ENCODE peak calls at places on chromosomes 16 and 17, in seven cellular contexts. J is upper lobe of right lung; X is endodermal cell; Q is cardiac muscle cell; O is H7; S is CD4-positive, CD25-positive, alpha-beta regulatory T cell; T is colonic mucosa. L is an unnamed sample.

GRCh38 chr16:48687421-48688038 is 77.5 kb upstream of the N4BP1 start:
- DNase-seq in J (no peak), X (peak; percentile 80), Q (peak; percentile 82), O (peak; percentile 59), S (peak; percentile 2), T (peak; percentile 42), L (peak; percentile 50)

GRCh38 chr17:38676706-38677504 is 2.1 kb upstream of the EPOP start:
- DNase-seq in J (peak; percentile 87), X (peak; percentile 99), Q (peak; percentile 86), O (peak; percentile 90), S (peak; percentile 76), T (peak; percentile 89), L (peak; percentile 64)

GRCh38 chr17:5555254-5555653 is 29.1 kb downstream of the NLRP1 start:
- DNase-seq in J (no peak), X (no peak), Q (no peak), O (no peak), S (no peak), T (no peak), L (no peak)

GRCh38 chr17:77696151-77696719 is 262.3 kb upstream of the TNRC6C start:
- DNase-seq in J (peak; percentile 6), X (peak; percentile 79), Q (peak; percentile 30), O (peak; percentile 82), S (no peak), T (no peak), L (no peak)

GRCh38 chr17:41271858-41272257 is 3.6 kb upstream of the KRTAP9-7 start:
- DNase-seq in J (no peak), X (no peak), Q (no peak), O (no peak), S (no peak), T (no peak), L (no peak)

GRCh38 chr17:78797213-78797612 is 15.1 kb upstream of the CYTH1 start:
- DNase-seq in J (no peak), X (no peak), Q (no peak), O (no peak), S (no peak), T (no peak), L (no peak)

GRCh38 chr17:72392056-72393010 is 271.5 kb downstream of the SOX9 start:
- DNase-seq in J (no peak), X (no peak), Q (no peak), O (no peak), S (no peak), T (no peak), L (no peak)

GRCh38 chr16:58127634-58128033 is 1.5 kb downstream of the CFAP20 start:
- DNase-seq in J (no peak), X (no peak), Q (no peak), O (no peak), S (no peak), T (no peak), L (no peak)

GRCh38 chr17:20263595-20263994 is 203.7 kb downstream of the LGALS9B start:
- DNase-seq in J (no peak), X (no peak), Q (no peak), O (peak; percentile 47), S (no peak), T (no peak), L (peak; percentile 11)

GRCh38 chr16:2483160-2483559 is 8.2 kb downstream of the TBC1D24 start:
- DNase-seq in J (no peak), X (no peak), Q (no peak), O (no peak), S (no peak), T (no peak), L (no peak)

GRCh38 chr16:85308585-85309540 is 196.6 kb upstream of the CIBAR2 start:
- DNase-seq in J (no peak), X (no peak), Q (no peak), O (no peak), S (no peak), T (no peak), L (no peak)

GRCh38 chr17:79850571-79851460 is 11.6 kb upstream of the CBX4 start:
- DNase-seq in J (no peak), X (peak; percentile 70), Q (no peak), O (no peak), S (no peak), T (no peak), L (no peak)

GRCh38 chr17:30380643-30381419 is 2.1 kb downstream of the CPD start:
- DNase-seq in J (no peak), X (no peak), Q (no peak), O (no peak), S (no peak), T (no peak), L (no peak)

GRCh38 chr16:8867483-8868271 is 1.1 kb downstream of the CARHSP1 start:
- DNase-seq in J (no peak), X (peak; percentile 76), Q (peak; percentile 39), O (peak; percentile 75), S (peak; percentile 34), T (peak; percentile 89), L (no peak)

GRCh38 chr17:42653179-42654124 is 5.6 kb upstream of the TUBG2 start:
- DNase-seq in J (no peak), X (peak; percentile 90), Q (no peak), O (peak; percentile 82), S (no peak), T (peak; percentile 54), L (no peak)

GRCh38 chr17:43547659-43548256 is 1.6 kb upstream of the ETV4 start:
- DNase-seq in J (no peak), X (peak; percentile 46), Q (no peak), O (no peak), S (no peak), T (no peak), L (no peak)

GRCh38 chr16:65832269-65832668 is 534.2 kb upstream of the CDH5 start:
- DNase-seq in J (no peak), X (no peak), Q (peak; percentile 51), O (no peak), S (no peak), T (no peak), L (no peak)

GRCh38 chr16:89315791-89316581 is 98.5 kb downstream of the ZNF778 start:
- DNase-seq in J (no peak), X (no peak), Q (no peak), O (no peak), S (peak; percentile 80), T (peak; percentile 44), L (no peak)

GRCh38 chr16:50478773-50479149 is 69.4 kb upstream of the NKD1 start:
- DNase-seq in J (no peak), X (no peak), Q (no peak), O (peak; percentile 63), S (no peak), T (peak; percentile 32), L (no peak)

GRCh38 chr16:52446076-52446475 is 100.9 kb downstream of the TOX3 start:
- DNase-seq in J (no peak), X (no peak), Q (no peak), O (peak; percentile 6), S (no peak), T (no peak), L (peak; percentile 9)

GRCh38 chr16:81730090-81731051 is 48.7 kb upstream of the PLCG2 start:
- DNase-seq in J (peak; percentile 92), X (peak; percentile 100), Q (peak; percentile 90), O (peak; percentile 99), S (peak; percentile 37), T (peak; percentile 93), L (peak; percentile 97)

DNA sequence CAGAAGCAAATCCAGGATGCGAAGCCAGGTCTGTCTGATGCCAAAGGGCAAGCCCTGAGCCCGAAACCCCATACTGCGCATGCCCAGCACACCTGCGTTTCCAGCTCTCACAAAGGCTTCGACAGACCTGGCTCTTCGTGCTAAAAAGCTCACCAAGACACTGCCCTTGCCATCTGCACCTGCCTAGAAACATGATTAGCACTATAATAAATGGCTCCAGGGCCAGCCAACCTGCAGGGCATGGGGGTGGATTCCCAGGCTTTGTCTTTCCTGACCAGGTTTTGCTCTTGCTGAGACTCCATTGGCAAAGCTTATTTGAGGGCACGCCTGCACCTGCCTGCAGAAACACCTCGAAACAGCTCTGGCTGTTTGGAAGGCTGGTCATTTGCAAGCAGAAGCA is 14.4 kb upstream of the PLD6 start:
- DNase-seq in J (no peak), X (no peak), Q (no peak), O (peak; percentile 48), S (no peak), T (no peak), L (no peak)
- H3K36me3 ChIP-seq in J (peaks cover 100% of the 10 kb centered on the region), X (peaks cover 86% of the 10 kb centered on the region), Q (peaks cover 34% of the 10 kb centered on the region), O (peaks cover 47% of the 10 kb centered on the region), S (peaks cover 90% of the 10 kb centered on the region), T (peaks cover 35% of the 10 kb centered on the region), L (peaks cover 83% of the 10 kb centered on the region)

GRCh38 chr16:1089822-1090619 is 6.0 kb downstream of the C1QTNF8 start:
- DNase-seq in J (no peak), X (no peak), Q (no peak), O (peak; percentile 69), S (no peak), T (peak; percentile 95), L (no peak)
- H3K4me3 ChIP-seq in J (no peak overlapping the region), X (no peak overlapping the region), Q (no peak overlapping the region), O (no peak overlapping the region), S (no peak overlapping the region), T (peak overlapping the region; percentile 40), L (no peak overlapping the region)

GRCh38 chr17:48860034-48860433 is 29.2 kb downstream of the CALCOCO2 start:
- DNase-seq in J (no peak), X (no peak), Q (no peak), O (peak; percentile 37), S (no peak), T (no peak), L (no peak)
- H3K36me3 ChIP-seq in J (peaks cover 98% of the 10 kb centered on the region), X (peaks cover 10% of the 10 kb centered on the region), Q (peaks cover 10% of the 10 kb centered on the region), O (peaks cover 1% of the 10 kb centered on the region), S (peaks cover 68% of the 10 kb centered on the region), T (peaks cover 9% of the 10 kb centered on the region), L (peaks cover 25% of the 10 kb centered on the region)

DNA sequence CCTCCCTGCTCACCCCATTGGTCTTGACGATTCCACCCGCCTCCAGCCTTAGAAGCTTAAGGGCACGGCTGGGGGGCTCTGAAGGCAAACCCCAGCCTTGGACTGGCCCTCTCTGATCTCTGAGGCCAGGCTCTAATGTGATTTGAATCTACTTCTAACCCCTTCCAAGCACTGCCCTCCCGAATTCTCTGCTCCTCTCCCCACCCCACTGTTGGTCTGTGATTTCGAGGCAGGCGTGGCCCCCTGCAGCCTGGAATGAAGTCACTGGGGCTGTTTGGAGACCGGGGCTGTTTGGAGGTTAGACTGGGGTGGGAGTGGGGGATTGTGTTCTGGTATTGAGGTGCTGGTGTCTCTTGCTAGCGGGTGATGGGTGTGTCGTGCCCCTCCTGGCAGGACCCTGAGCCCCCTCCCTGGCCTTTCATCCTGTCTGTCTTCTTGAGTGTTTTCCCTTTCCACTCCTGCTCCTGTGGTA is 2.2 kb downstream of the GRB7 start:
- DNase-seq in J (no peak), X (peak; percentile 91), Q (no peak), O (peak; percentile 70), S (no peak), T (no peak), L (no peak)
- H3K4me3 ChIP-seq in J (peak overlapping the region; percentile 53), X (peak overlapping the region; percentile 87), Q (no peak overlapping the region), O (peak overlapping the region; percentile 80), S (no peak overlapping the region), T (peak overlapping the region; percentile 40), L (peak overlapping the region; percentile 33)